ENCODE peak calls at places on chromosomes 13 and 19, in five cellular contexts. K is endodermal cell, O is AG04450, Z is H9, V is substantia nigra. H is an unnamed sample.

GRCh38 chr13:111338841-111339240 is 18.4 kb downstream of the TEX29 start:
- DNase-seq in K (peak), O (no peak), Z (peak), V (no peak), H (no peak)

GRCh38 chr13:100987993-100988392 is 313.4 kb upstream of the TMTC4 start:
- DNase-seq in K (peak), O (peak), Z (peak), V (peak), H (no peak)

GRCh38 chr13:111153977-111154332 is 38.8 kb downstream of the ARHGEF7 start:
- DNase-seq in K (no peak), O (no peak), Z (no peak), V (no peak), H (no peak)

GRCh38 chr13:112468069-112468468 is 91.9 kb downstream of the SPACA7 start:
- DNase-seq in K (no peak), O (no peak), Z (no peak), V (no peak), H (no peak)

GRCh38 chr13:33487575-33488243 is 202.2 kb upstream of the STARD13 start:
- DNase-seq in K (peak), O (no peak), Z (peak), V (no peak), H (no peak)

GRCh38 chr19:40006273-40006691 is 9.4 kb downstream of the ZNF546 start:
- DNase-seq in K (no peak), O (peak), Z (no peak), V (no peak), H (no peak)

GRCh38 chr13:80012281-80012680 is 328.6 kb downstream of the SPRY2 start:
- DNase-seq in K (no peak), O (no peak), Z (no peak), V (no peak), H (no peak)

GRCh38 chr13:86882835-86883234 is 788.3 kb upstream of the SLITRK5 start:
- DNase-seq in K (no peak), O (no peak), Z (no peak), V (no peak), H (no peak)

GRCh38 chr13:30719521-30719914 is 15.8 kb upstream of the ALOX5AP start:
- DNase-seq in K (no peak), O (no peak), Z (no peak), V (no peak), H (no peak)

H was measured in brain pericyte.